ENCODE peak calls at places on chromosomes 7 and 10, in ten cellular contexts. One of them, this sample, is unnamed.

GRCh38 chr7:158539711-158540146 is 47.9 kb downstream of the PTPRN2 start:
- DNase-seq in NCI-H1105: no peak
- DNase-seq in activated CD4-positive, CD25-positive, alpha-beta regulatory T cell: no peak
- DNase-seq in BJ: no peak
- DNase-seq in colonic mucosa: no peak
- DNase-seq in SK-N-SH: no peak
- DNase-seq in caudate nucleus: no peak
- DNase-seq in coronary artery: no peak
- DNase-seq in stimulated activated CD4-positive, alpha-beta T cell treated with anti-CD3 and anti-CD28 coated beads, Interleukin-4, amount 100 ng/mL, for 4 hours: no peak
- DNase-seq in RPMI7951: no peak
- DNase-seq in this sample: no peak

GRCh38 chr7:101941481-101942383 is 124.3 kb downstream of the CUX1 start:
- DNase-seq in NCI-H1105: no peak
- DNase-seq in activated CD4-positive, CD25-positive, alpha-beta regulatory T cell: no peak
- DNase-seq in BJ: no peak
- DNase-seq in colonic mucosa: peak
- DNase-seq in SK-N-SH: no peak
- DNase-seq in caudate nucleus: no peak
- DNase-seq in coronary artery: no peak
- DNase-seq in stimulated activated CD4-positive, alpha-beta T cell treated with anti-CD3 and anti-CD28 coated beads, Interleukin-4, amount 100 ng/mL, for 4 hours: no peak
- DNase-seq in RPMI7951: peak
- DNase-seq in this sample: no peak

GRCh38 chr10:11653758-11654471 is 42.5 kb upstream of the USP6NL start:
- DNase-seq in NCI-H1105: no peak
- DNase-seq in activated CD4-positive, CD25-positive, alpha-beta regulatory T cell: no peak
- DNase-seq in BJ: no peak
- DNase-seq in colonic mucosa: peak
- DNase-seq in SK-N-SH: no peak
- DNase-seq in caudate nucleus: no peak
- DNase-seq in coronary artery: no peak
- DNase-seq in stimulated activated CD4-positive, alpha-beta T cell treated with anti-CD3 and anti-CD28 coated beads, Interleukin-4, amount 100 ng/mL, for 4 hours: no peak
- DNase-seq in RPMI7951: no peak
- DNase-seq in this sample: no peak

GRCh38 chr10:80501381-80501912 is 36.3 kb upstream of the SH2D4B start:
- DNase-seq in NCI-H1105: no peak
- DNase-seq in activated CD4-positive, CD25-positive, alpha-beta regulatory T cell: no peak
- DNase-seq in BJ: no peak
- DNase-seq in colonic mucosa: no peak
- DNase-seq in SK-N-SH: no peak
- DNase-seq in caudate nucleus: no peak
- DNase-seq in coronary artery: no peak
- DNase-seq in stimulated activated CD4-positive, alpha-beta T cell treated with anti-CD3 and anti-CD28 coated beads, Interleukin-4, amount 100 ng/mL, for 4 hours: no peak
- DNase-seq in RPMI7951: peak
- DNase-seq in this sample: no peak

GRCh38 chr10:74518076-74518475 is 308.3 kb upstream of the KAT6B start:
- DNase-seq in NCI-H1105: no peak
- DNase-seq in activated CD4-positive, CD25-positive, alpha-beta regulatory T cell: no peak
- DNase-seq in BJ: no peak
- DNase-seq in colonic mucosa: no peak
- DNase-seq in SK-N-SH: no peak
- DNase-seq in caudate nucleus: no peak
- DNase-seq in coronary artery: no peak
- DNase-seq in stimulated activated CD4-positive, alpha-beta T cell treated with anti-CD3 and anti-CD28 coated beads, Interleukin-4, amount 100 ng/mL, for 4 hours: no peak
- DNase-seq in RPMI7951: no peak
- DNase-seq in this sample: no peak

GRCh38 chr10:9305018-9305655 is 1250.6 kb downstream of the GATA3 start:
- DNase-seq in NCI-H1105: peak
- DNase-seq in activated CD4-positive, CD25-positive, alpha-beta regulatory T cell: no peak
- DNase-seq in BJ: no peak
- DNase-seq in colonic mucosa: no peak
- DNase-seq in SK-N-SH: no peak
- DNase-seq in caudate nucleus: no peak
- DNase-seq in coronary artery: no peak
- DNase-seq in stimulated activated CD4-positive, alpha-beta T cell treated with anti-CD3 and anti-CD28 coated beads, Interleukin-4, amount 100 ng/mL, for 4 hours: no peak
- DNase-seq in RPMI7951: peak
- DNase-seq in this sample: no peak

GRCh38 chr10:24858244-24858907 is 94.0 kb downstream of the PRTFDC1 start:
- DNase-seq in NCI-H1105: no peak
- DNase-seq in activated CD4-positive, CD25-positive, alpha-beta regulatory T cell: no peak
- DNase-seq in BJ: no peak
- DNase-seq in colonic mucosa: no peak
- DNase-seq in SK-N-SH: no peak
- DNase-seq in caudate nucleus: no peak
- DNase-seq in coronary artery: no peak
- DNase-seq in stimulated activated CD4-positive, alpha-beta T cell treated with anti-CD3 and anti-CD28 coated beads, Interleukin-4, amount 100 ng/mL, for 4 hours: no peak
- DNase-seq in RPMI7951: peak
- DNase-seq in this sample: no peak

GRCh38 chr7:7768977-7769376 is 50.6 kb upstream of the RPA3 start:
- DNase-seq in NCI-H1105: no peak
- DNase-seq in activated CD4-positive, CD25-positive, alpha-beta regulatory T cell: no peak
- DNase-seq in BJ: no peak
- DNase-seq in colonic mucosa: no peak
- DNase-seq in SK-N-SH: peak
- DNase-seq in caudate nucleus: no peak
- DNase-seq in coronary artery: no peak
- DNase-seq in stimulated activated CD4-positive, alpha-beta T cell treated with anti-CD3 and anti-CD28 coated beads, Interleukin-4, amount 100 ng/mL, for 4 hours: no peak
- DNase-seq in RPMI7951: no peak
- DNase-seq in this sample: no peak

GRCh38 chr7:111736475-111736874 is 174.2 kb upstream of the IMMP2L start:
- DNase-seq in NCI-H1105: no peak
- DNase-seq in activated CD4-positive, CD25-positive, alpha-beta regulatory T cell: no peak
- DNase-seq in BJ: no peak
- DNase-seq in colonic mucosa: no peak
- DNase-seq in SK-N-SH: no peak
- DNase-seq in caudate nucleus: no peak
- DNase-seq in coronary artery: no peak
- DNase-seq in stimulated activated CD4-positive, alpha-beta T cell treated with anti-CD3 and anti-CD28 coated beads, Interleukin-4, amount 100 ng/mL, for 4 hours: no peak
- DNase-seq in RPMI7951: no peak
- DNase-seq in this sample: no peak

GRCh38 chr10:76657337-76658012 is 980.1 kb downstream of the KCNMA1 start:
- DNase-seq in NCI-H1105: no peak
- DNase-seq in activated CD4-positive, CD25-positive, alpha-beta regulatory T cell: no peak
- DNase-seq in BJ: no peak
- DNase-seq in colonic mucosa: no peak
- DNase-seq in SK-N-SH: no peak
- DNase-seq in caudate nucleus: no peak
- DNase-seq in coronary artery: no peak
- DNase-seq in stimulated activated CD4-positive, alpha-beta T cell treated with anti-CD3 and anti-CD28 coated beads, Interleukin-4, amount 100 ng/mL, for 4 hours: no peak
- DNase-seq in RPMI7951: no peak
- DNase-seq in this sample: no peak

GRCh38 chr7:74097937-74098614 is 14.5 kb downstream of the LIMK1 start:
- DNase-seq in NCI-H1105: no peak
- DNase-seq in activated CD4-positive, CD25-positive, alpha-beta regulatory T cell: no peak
- DNase-seq in BJ: peak
- DNase-seq in colonic mucosa: peak
- DNase-seq in SK-N-SH: peak
- DNase-seq in caudate nucleus: no peak
- DNase-seq in coronary artery: no peak
- DNase-seq in stimulated activated CD4-positive, alpha-beta T cell treated with anti-CD3 and anti-CD28 coated beads, Interleukin-4, amount 100 ng/mL, for 4 hours: no peak
- DNase-seq in RPMI7951: peak
- DNase-seq in this sample: no peak

GRCh38 chr7:96045919-96046318 is 273.6 kb downstream of the DYNC1I1 start:
- DNase-seq in NCI-H1105: peak
- DNase-seq in activated CD4-positive, CD25-positive, alpha-beta regulatory T cell: no peak
- DNase-seq in BJ: no peak
- DNase-seq in colonic mucosa: no peak
- DNase-seq in SK-N-SH: no peak
- DNase-seq in caudate nucleus: no peak
- DNase-seq in coronary artery: no peak
- DNase-seq in stimulated activated CD4-positive, alpha-beta T cell treated with anti-CD3 and anti-CD28 coated beads, Interleukin-4, amount 100 ng/mL, for 4 hours: no peak
- DNase-seq in RPMI7951: no peak
- DNase-seq in this sample: no peak

GRCh38 chr10:116287906-116288501 is 15.0 kb upstream of the GFRA1 start:
- DNase-seq in NCI-H1105: peak
- DNase-seq in activated CD4-positive, CD25-positive, alpha-beta regulatory T cell: no peak
- DNase-seq in BJ: no peak
- DNase-seq in colonic mucosa: peak
- DNase-seq in SK-N-SH: peak
- DNase-seq in caudate nucleus: no peak
- DNase-seq in coronary artery: no peak
- DNase-seq in stimulated activated CD4-positive, alpha-beta T cell treated with anti-CD3 and anti-CD28 coated beads, Interleukin-4, amount 100 ng/mL, for 4 hours: no peak
- DNase-seq in RPMI7951: no peak
- DNase-seq in this sample: peak

GRCh38 chr7:132240262-132240661 is 336.0 kb downstream of the PLXNA4 start:
- DNase-seq in NCI-H1105: peak
- DNase-seq in activated CD4-positive, CD25-positive, alpha-beta regulatory T cell: no peak
- DNase-seq in BJ: no peak
- DNase-seq in colonic mucosa: peak
- DNase-seq in SK-N-SH: no peak
- DNase-seq in caudate nucleus: no peak
- DNase-seq in coronary artery: no peak
- DNase-seq in stimulated activated CD4-positive, alpha-beta T cell treated with anti-CD3 and anti-CD28 coated beads, Interleukin-4, amount 100 ng/mL, for 4 hours: no peak
- DNase-seq in RPMI7951: no peak
- DNase-seq in this sample: no peak

GRCh38 chr7:148515728-148516715 is 74.5 kb upstream of the C7orf33 start:
- DNase-seq in NCI-H1105: no peak
- DNase-seq in activated CD4-positive, CD25-positive, alpha-beta regulatory T cell: no peak
- DNase-seq in BJ: no peak
- DNase-seq in colonic mucosa: no peak
- DNase-seq in SK-N-SH: no peak
- DNase-seq in caudate nucleus: no peak
- DNase-seq in coronary artery: no peak
- DNase-seq in stimulated activated CD4-positive, alpha-beta T cell treated with anti-CD3 and anti-CD28 coated beads, Interleukin-4, amount 100 ng/mL, for 4 hours: no peak
- DNase-seq in RPMI7951: no peak
- DNase-seq in this sample: no peak

GRCh38 chr7:69764071-69764470 is 165.8 kb downstream of the AUTS2 start:
- DNase-seq in NCI-H1105: no peak
- DNase-seq in activated CD4-positive, CD25-positive, alpha-beta regulatory T cell: no peak
- DNase-seq in BJ: no peak
- DNase-seq in colonic mucosa: no peak
- DNase-seq in SK-N-SH: no peak
- DNase-seq in caudate nucleus: no peak
- DNase-seq in coronary artery: no peak
- DNase-seq in stimulated activated CD4-positive, alpha-beta T cell treated with anti-CD3 and anti-CD28 coated beads, Interleukin-4, amount 100 ng/mL, for 4 hours: no peak
- DNase-seq in RPMI7951: no peak
- DNase-seq in this sample: no peak

GRCh38 chr7:33143996-33144718 is 14.8 kb downstream of the BBS9 start:
- DNase-seq in NCI-H1105: no peak
- DNase-seq in activated CD4-positive, CD25-positive, alpha-beta regulatory T cell: no peak
- DNase-seq in BJ: no peak
- DNase-seq in colonic mucosa: no peak
- DNase-seq in SK-N-SH: no peak
- DNase-seq in caudate nucleus: no peak
- DNase-seq in coronary artery: no peak
- DNase-seq in stimulated activated CD4-positive, alpha-beta T cell treated with anti-CD3 and anti-CD28 coated beads, Interleukin-4, amount 100 ng/mL, for 4 hours: no peak
- DNase-seq in RPMI7951: peak
- DNase-seq in this sample: no peak

GRCh38 chr7:41304995-41305394 is 397.9 kb downstream of the INHBA start:
- DNase-seq in NCI-H1105: no peak
- DNase-seq in activated CD4-positive, CD25-positive, alpha-beta regulatory T cell: no peak
- DNase-seq in BJ: no peak
- DNase-seq in colonic mucosa: no peak
- DNase-seq in SK-N-SH: no peak
- DNase-seq in caudate nucleus: no peak
- DNase-seq in coronary artery: no peak
- DNase-seq in stimulated activated CD4-positive, alpha-beta T cell treated with anti-CD3 and anti-CD28 coated beads, Interleukin-4, amount 100 ng/mL, for 4 hours: no peak
- DNase-seq in RPMI7951: no peak
- DNase-seq in this sample: no peak

GRCh38 chr7:143255564-143255963 is 7.7 kb upstream of the GSTK1 start:
- DNase-seq in NCI-H1105: no peak
- DNase-seq in activated CD4-positive, CD25-positive, alpha-beta regulatory T cell: no peak
- DNase-seq in BJ: no peak
- DNase-seq in colonic mucosa: no peak
- DNase-seq in SK-N-SH: no peak
- DNase-seq in caudate nucleus: no peak
- DNase-seq in coronary artery: no peak
- DNase-seq in stimulated activated CD4-positive, alpha-beta T cell treated with anti-CD3 and anti-CD28 coated beads, Interleukin-4, amount 100 ng/mL, for 4 hours: no peak
- DNase-seq in RPMI7951: no peak
- DNase-seq in this sample: no peak

GRCh38 chr10:29479081-29479917 is 155.5 kb downstream of the SVIL start:
- DNase-seq in NCI-H1105: no peak
- DNase-seq in activated CD4-positive, CD25-positive, alpha-beta regulatory T cell: no peak
- DNase-seq in BJ: no peak
- DNase-seq in colonic mucosa: no peak
- DNase-seq in SK-N-SH: no peak
- DNase-seq in caudate nucleus: no peak
- DNase-seq in coronary artery: no peak
- DNase-seq in stimulated activated CD4-positive, alpha-beta T cell treated with anti-CD3 and anti-CD28 coated beads, Interleukin-4, amount 100 ng/mL, for 4 hours: no peak
- DNase-seq in RPMI7951: peak
- DNase-seq in this sample: peak

GRCh38 chr7:51901489-51901840 is 584.9 kb upstream of the COBL start:
- DNase-seq in NCI-H1105: no peak
- DNase-seq in activated CD4-positive, CD25-positive, alpha-beta regulatory T cell: no peak
- DNase-seq in BJ: no peak
- DNase-seq in colonic mucosa: no peak
- DNase-seq in SK-N-SH: no peak
- DNase-seq in caudate nucleus: no peak
- DNase-seq in coronary artery: no peak
- DNase-seq in stimulated activated CD4-positive, alpha-beta T cell treated with anti-CD3 and anti-CD28 coated beads, Interleukin-4, amount 100 ng/mL, for 4 hours: no peak
- DNase-seq in RPMI7951: no peak
- DNase-seq in this sample: no peak

GRCh38 chr10:23172846-23173548 is 19.1 kb upstream of the PTF1A start:
- DNase-seq in NCI-H1105: peak
- DNase-seq in activated CD4-positive, CD25-positive, alpha-beta regulatory T cell: no peak
- DNase-seq in BJ: no peak
- DNase-seq in colonic mucosa: no peak
- DNase-seq in SK-N-SH: peak
- DNase-seq in caudate nucleus: no peak
- DNase-seq in coronary artery: no peak
- DNase-seq in stimulated activated CD4-positive, alpha-beta T cell treated with anti-CD3 and anti-CD28 coated beads, Interleukin-4, amount 100 ng/mL, for 4 hours: no peak
- DNase-seq in RPMI7951: no peak
- DNase-seq in this sample: no peak

GRCh38 chr10:97083228-97083860 is 102.4 kb downstream of the SLIT1 start:
- DNase-seq in NCI-H1105: no peak
- DNase-seq in activated CD4-positive, CD25-positive, alpha-beta regulatory T cell: no peak
- DNase-seq in BJ: no peak
- DNase-seq in colonic mucosa: no peak
- DNase-seq in SK-N-SH: no peak
- DNase-seq in caudate nucleus: no peak
- DNase-seq in coronary artery: no peak
- DNase-seq in stimulated activated CD4-positive, alpha-beta T cell treated with anti-CD3 and anti-CD28 coated beads, Interleukin-4, amount 100 ng/mL, for 4 hours: no peak
- DNase-seq in RPMI7951: no peak
- DNase-seq in this sample: no peak

GRCh38 chr7:142181211-142181610 is 69.7 kb downstream of the MGAM2 start:
- DNase-seq in NCI-H1105: no peak
- DNase-seq in activated CD4-positive, CD25-positive, alpha-beta regulatory T cell: no peak
- DNase-seq in BJ: no peak
- DNase-seq in colonic mucosa: no peak
- DNase-seq in SK-N-SH: no peak
- DNase-seq in caudate nucleus: no peak
- DNase-seq in coronary artery: no peak
- DNase-seq in stimulated activated CD4-positive, alpha-beta T cell treated with anti-CD3 and anti-CD28 coated beads, Interleukin-4, amount 100 ng/mL, for 4 hours: no peak
- DNase-seq in RPMI7951: peak
- DNase-seq in this sample: no peak

GRCh38 chr7:132575336-132575986 is 809 bp downstream of the PLXNA4 start:
- DNase-seq in NCI-H1105: peak
- DNase-seq in activated CD4-positive, CD25-positive, alpha-beta regulatory T cell: no peak
- DNase-seq in BJ: no peak
- DNase-seq in colonic mucosa: peak
- DNase-seq in SK-N-SH: peak
- DNase-seq in caudate nucleus: peak
- DNase-seq in coronary artery: no peak
- DNase-seq in stimulated activated CD4-positive, alpha-beta T cell treated with anti-CD3 and anti-CD28 coated beads, Interleukin-4, amount 100 ng/mL, for 4 hours: no peak
- DNase-seq in RPMI7951: peak
- DNase-seq in this sample: no peak

GRCh38 chr7:24936121-24936824 is 43.7 kb downstream of the OSBPL3 start:
- DNase-seq in NCI-H1105: no peak
- DNase-seq in activated CD4-positive, CD25-positive, alpha-beta regulatory T cell: no peak
- DNase-seq in BJ: peak
- DNase-seq in colonic mucosa: no peak
- DNase-seq in SK-N-SH: no peak
- DNase-seq in caudate nucleus: no peak
- DNase-seq in coronary artery: no peak
- DNase-seq in stimulated activated CD4-positive, alpha-beta T cell treated with anti-CD3 and anti-CD28 coated beads, Interleukin-4, amount 100 ng/mL, for 4 hours: no peak
- DNase-seq in RPMI7951: peak
- DNase-seq in this sample: no peak

GRCh38 chr7:81098213-81098612 is 179.4 kb upstream of the SEMA3C start:
- DNase-seq in NCI-H1105: no peak
- DNase-seq in activated CD4-positive, CD25-positive, alpha-beta regulatory T cell: no peak
- DNase-seq in BJ: no peak
- DNase-seq in colonic mucosa: no peak
- DNase-seq in SK-N-SH: no peak
- DNase-seq in caudate nucleus: no peak
- DNase-seq in coronary artery: no peak
- DNase-seq in stimulated activated CD4-positive, alpha-beta T cell treated with anti-CD3 and anti-CD28 coated beads, Interleukin-4, amount 100 ng/mL, for 4 hours: no peak
- DNase-seq in RPMI7951: no peak
- DNase-seq in this sample: no peak

GRCh38 chr10:71349401-71349800 is 30.3 kb downstream of the SLC29A3 start:
- DNase-seq in NCI-H1105: no peak
- DNase-seq in activated CD4-positive, CD25-positive, alpha-beta regulatory T cell: no peak
- DNase-seq in BJ: no peak
- DNase-seq in colonic mucosa: no peak
- DNase-seq in SK-N-SH: no peak
- DNase-seq in caudate nucleus: no peak
- DNase-seq in coronary artery: no peak
- DNase-seq in stimulated activated CD4-positive, alpha-beta T cell treated with anti-CD3 and anti-CD28 coated beads, Interleukin-4, amount 100 ng/mL, for 4 hours: no peak
- DNase-seq in RPMI7951: peak
- DNase-seq in this sample: no peak

This sample was measured in DND-41.